ENCODE peak calls at places on chromosomes 4 and X, in seven cellular contexts. B is sigmoid colon, K is left ventricle myocardium inferior, E is AG09319, S is stomach, U is GM20000, R is foreskin keratinocyte. W is an unnamed sample.

GRCh38 chrX:111519215-111519614 is 7.8 kb downstream of the SERTM2 start:
- DNase-seq in K (no peak), U (no peak), S (no peak), B (no peak), E (no peak), R (no peak), W (no peak)

GRCh38 chrX:108359811-108360602 is 78.2 kb downstream of the COL4A6 start:
- DNase-seq in K (no peak), E (no peak), U (no peak), S (no peak), B (no peak), R (peak; percentile 15), W (no peak)

GRCh38 chrX:11567528-11568220 is 98.0 kb downstream of the ARHGAP6 start:
- DNase-seq in U (no peak), S (no peak), K (no peak), E (no peak), B (no peak), R (no peak), W (no peak)

GRCh38 chr4:138710297-138710696 is 305.3 kb upstream of the NOCT start:
- DNase-seq in R (no peak), S (no peak), K (no peak), E (no peak), U (no peak), B (no peak), W (no peak)

GRCh38 chr4:145805490-145805889 is 125.5 kb downstream of the C4orf51 start:
- DNase-seq in B (no peak), E (no peak), K (peak; percentile 22), U (no peak), R (no peak), S (no peak), W (peak; percentile 38)

GRCh38 chrX:153310901-153311300 is 10.7 kb downstream of the PNMA6F start:
- DNase-seq in K (no peak), R (no peak), S (no peak), U (no peak), E (no peak), B (no peak), W (no peak)

GRCh38 chrX:39016551-39016950 is 215.3 kb downstream of the MID1IP1 start:
- DNase-seq in K (no peak), R (no peak), U (no peak), S (peak; percentile 34), B (no peak), E (no peak), W (no peak)

GRCh38 chrX:14915596-14915995 is 42.4 kb downstream of the MOSPD2 start:
- DNase-seq in K (no peak), B (no peak), E (no peak), U (no peak), R (no peak), S (no peak), W (no peak)

GRCh38 chrX:47706575-47706974 is 47.6 kb upstream of the UXT start:
- DNase-seq in B (no peak), U (no peak), R (peak; percentile 1), E (peak; percentile 27), S (no peak), K (no peak), W (peak; percentile 8)

DNA sequence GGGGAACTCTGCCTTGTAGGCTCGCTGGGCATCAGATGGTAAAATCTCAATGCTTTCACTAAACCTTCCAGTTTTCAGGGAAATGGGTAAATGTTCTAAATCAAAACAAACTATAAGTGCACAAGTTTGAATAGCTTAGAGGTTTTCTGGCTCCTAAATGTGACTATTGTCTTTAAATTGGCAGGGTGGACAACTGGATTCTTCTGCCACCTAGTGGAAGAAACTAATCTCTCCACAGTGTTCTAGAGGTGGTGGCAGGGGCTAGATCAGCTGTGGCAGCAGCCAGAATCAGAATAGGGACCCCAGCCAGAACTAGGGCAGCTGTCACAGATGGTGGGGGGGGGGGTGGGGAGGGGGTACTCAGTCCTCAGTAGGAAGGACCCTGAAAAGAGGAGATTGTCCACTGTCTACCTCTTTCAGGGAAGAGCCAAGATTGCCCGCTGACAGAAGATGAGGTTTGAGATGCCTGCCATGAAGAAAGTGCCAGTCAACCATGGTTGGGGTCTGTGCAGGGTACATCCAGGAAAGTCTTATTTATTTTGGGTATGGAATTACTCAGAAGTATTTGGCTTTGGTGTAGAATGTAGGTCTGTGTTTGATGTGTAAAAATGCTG is 201.4 kb downstream of the CCNG2 start:
- DNase-seq in K (no peak), U (peak; percentile 57), R (no peak), B (no peak), S (no peak), E (no peak), W (peak; percentile 47)
- TF ChIP-seq CTCF in K (peak; percentile 70), U (peak; percentile 57), R (peak; percentile 79), B (no peak), S (peak; percentile 55), E (peak; percentile 65), W (peak; percentile 69)

GRCh38 chr4:89171176-89171575 is 59.8 kb downstream of the TIGD2 start:
- DNase-seq in U (no peak), K (no peak), S (no peak), R (no peak), E (no peak), B (no peak), W (no peak)
- TF ChIP-seq CTCF in U (no peak), K (no peak), S (no peak), R (no peak), E (no peak), B (no peak), W (no peak)

DNA sequence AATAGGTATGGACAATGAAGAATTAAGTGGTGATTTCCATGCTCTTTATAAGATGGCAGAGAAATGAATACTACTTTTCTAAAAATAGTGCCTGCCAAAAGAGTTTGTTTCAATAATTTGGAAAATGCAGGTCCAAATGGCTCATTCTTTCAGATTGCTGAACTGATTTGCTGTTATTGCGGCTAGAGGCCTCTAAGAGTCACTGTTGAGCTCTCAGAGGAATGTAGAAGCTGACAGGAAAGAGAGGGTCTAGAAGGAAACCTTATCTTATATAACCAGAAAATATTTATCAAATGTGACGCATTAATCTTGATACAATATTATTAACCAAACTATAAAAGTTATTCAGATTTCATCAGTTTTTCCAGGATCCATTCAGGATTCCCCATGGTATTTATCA is 65.7 kb upstream of the PAGE1 start:
- DNase-seq in U (peak; percentile 16), S (no peak), E (no peak), R (no peak), K (no peak), B (no peak), W (peak; percentile 15)
- TF ChIP-seq CTCF in U (peak; percentile 39), S (peak; percentile 19), E (peak; percentile 46), R (peak; percentile 51), K (peak; percentile 50), B (no peak), W (peak; percentile 44)

DNA sequence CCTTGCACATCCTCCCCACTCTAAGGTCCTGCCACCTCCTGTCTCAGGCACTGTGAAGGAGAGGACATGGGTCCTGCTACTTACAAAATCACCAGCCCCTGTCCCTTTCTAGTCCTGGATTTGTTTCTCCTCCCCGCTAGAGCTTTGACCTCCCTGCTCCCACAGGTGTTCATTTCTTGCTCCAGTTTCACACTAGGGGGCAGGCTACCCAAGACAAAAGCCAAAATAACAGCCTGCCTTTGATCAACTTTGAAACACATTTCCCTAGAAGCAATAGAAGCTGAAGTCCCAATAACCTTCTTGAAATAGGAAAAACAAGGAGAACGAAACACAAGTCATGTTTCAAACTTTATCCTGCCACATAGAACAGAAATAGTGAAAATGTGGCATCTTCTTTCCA is 164.4 kb downstream of the QDPR start:
- DNase-seq in K (no peak), U (peak; percentile 47), R (no peak), B (no peak), E (no peak), S (no peak), W (no peak)
- TF ChIP-seq CTCF in K (peak; percentile 62), U (peak; percentile 75), R (peak; percentile 36), B (peak; percentile 26), E (peak; percentile 68), S (no peak), W (no peak)